ENCODE peak calls at places on chromosome 6, in eight cellular contexts. D is breast epithelium; H is A549; Z is heart right ventricle; E is body of pancreas; W is cardiac muscle cell; K is CD8-positive, alpha-beta memory T cell; A is pancreas. U is an unnamed sample.

GRCh38 chr6:17724341-17724740 is 17.6 kb upstream of the NUP153 start:
- DNase-seq in E (no peak), H (no peak), A (no peak), D (no peak), Z (no peak), W (no peak), K (no peak), U (no peak)

GRCh38 chr6:125781307-125781868 is 9.4 kb upstream of the NCOA7 start:
- DNase-seq in W (no peak), E (peak; percentile 51), A (no peak), K (peak; percentile 35), Z (no peak), D (no peak), H (peak; percentile 34), U (no peak)

GRCh38 chr6:89799756-89800155 is 19.8 kb downstream of the MDN1 start:
- DNase-seq in D (no peak), W (no peak), E (no peak), K (no peak), A (no peak), Z (no peak), H (no peak), U (no peak)

GRCh38 chr6:134029495-134030455 is 22.6 kb downstream of the SLC2A12 start:
- DNase-seq in D (no peak), W (no peak), K (no peak), H (peak; percentile 78), Z (no peak), E (no peak), A (no peak), U (no peak)

GRCh38 chr6:103000686-103001085 is 1607.2 kb downstream of the GRIK2 start:
- DNase-seq in E (no peak), Z (no peak), A (no peak), H (no peak), W (no peak), K (no peak), D (no peak), U (no peak)

GRCh38 chr6:423799-424345 is 32.3 kb downstream of the IRF4 start:
- DNase-seq in K (no peak), H (no peak), D (no peak), E (no peak), W (no peak), Z (no peak), A (no peak), U (no peak)

GRCh38 chr6:30533460-30534294 is 22.6 kb downstream of the GNL1 start:
- DNase-seq in Z (no peak), A (no peak), W (no peak), H (no peak), D (no peak), K (no peak), E (no peak), U (no peak)

GRCh38 chr6:158067436-158068015 is 85.9 kb downstream of the SYNJ2 start:
- DNase-seq in H (no peak), W (no peak), D (no peak), A (no peak), Z (no peak), K (no peak), E (no peak), U (no peak)

GRCh38 chr6:165726915-165727314 is 63.9 kb upstream of the PDE10A start:
- DNase-seq in D (no peak), E (no peak), H (no peak), Z (peak; percentile 20), K (no peak), A (no peak), W (no peak), U (no peak)

GRCh38 chr6:7156666-7157278 is 49.0 kb downstream of the RREB1 start:
- DNase-seq in H (no peak), A (no peak), E (no peak), Z (no peak), W (no peak), D (no peak), K (no peak), U (no peak)

GRCh38 chr6:86511962-86512361 is 425.4 kb upstream of the HTR1E start:
- DNase-seq in H (no peak), E (no peak), W (no peak), K (no peak), A (no peak), Z (no peak), D (no peak), U (no peak)

GRCh38 chr6:120872262-120872578 is 462.1 kb downstream of the TBC1D32 start:
- DNase-seq in K (no peak), E (no peak), D (no peak), W (no peak), Z (no peak), A (no peak), H (no peak), U (no peak)

DNA sequence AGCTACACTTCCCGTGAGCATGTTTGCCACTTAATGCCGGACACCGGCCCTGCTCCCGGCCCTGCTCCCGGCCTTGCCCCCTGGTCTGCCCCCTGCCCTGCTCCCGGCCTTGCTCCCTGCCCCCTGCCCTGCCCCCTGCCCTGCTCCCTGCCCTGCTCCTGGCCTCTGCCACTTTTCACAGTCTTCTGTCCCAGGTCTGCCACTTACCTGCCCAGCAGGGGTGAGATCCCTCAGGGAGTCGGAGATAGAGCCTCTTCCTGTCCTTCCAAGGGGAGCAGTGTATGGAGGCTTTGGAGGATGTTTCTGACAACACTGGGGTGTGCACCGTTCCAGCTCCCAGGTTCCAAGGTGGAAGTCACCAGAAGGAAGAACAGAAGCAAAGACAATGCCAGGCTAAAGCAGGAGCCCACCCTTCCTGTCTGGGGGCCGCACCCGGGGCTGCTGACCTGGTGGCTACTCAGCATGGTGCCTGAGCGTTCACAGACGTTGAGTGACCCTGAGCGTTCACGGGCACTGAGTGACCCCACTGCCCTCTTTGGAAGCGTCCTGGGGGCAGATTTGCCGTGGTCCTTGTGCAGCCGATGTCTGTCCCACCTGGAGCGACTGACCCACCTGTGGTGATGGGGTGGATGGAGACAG is 199.8 kb downstream of the DLL1 start:
- DNase-seq in H (no peak), K (no peak), Z (peak; percentile 3), A (no peak), D (no peak), E (no peak), W (no peak), U (no peak)
- H3K4me1 ChIP-seq in H (no peaks in the 10 kb centered on the region), K (peaks cover 23% of the 10 kb centered on the region), Z (peaks cover 16% of the 10 kb centered on the region), A (no peaks in the 10 kb centered on the region), D (no peaks in the 10 kb centered on the region), E (no peaks in the 10 kb centered on the region), W (peaks cover 10% of the 10 kb centered on the region), U (no peaks in the 10 kb centered on the region)

DNA sequence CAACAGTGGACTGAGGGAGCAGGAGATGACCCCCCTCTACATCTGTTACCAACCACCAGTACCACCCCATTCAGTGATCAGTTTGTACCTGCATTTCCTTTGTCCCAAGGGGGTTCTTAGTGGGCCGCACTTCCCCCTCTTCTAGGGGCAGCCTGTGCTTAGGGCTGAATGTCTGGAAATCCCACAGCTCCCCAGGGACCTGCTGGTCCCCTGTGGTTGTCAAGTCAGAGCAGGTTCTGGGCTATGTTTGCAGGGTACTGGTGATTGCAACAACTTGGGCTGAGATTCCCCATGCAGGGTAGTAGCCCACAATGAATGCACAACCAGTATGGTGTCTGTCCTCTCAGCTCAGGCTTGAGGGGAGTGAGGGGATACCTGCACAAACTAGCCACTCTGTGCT is 39.7 kb upstream of the COL10A1 start:
- DNase-seq in H (no peak), K (no peak), W (no peak), D (no peak), A (no peak), Z (no peak), E (no peak), U (no peak)
- H3K4me3 ChIP-seq in H (no peak overlapping the region), K (no peak overlapping the region), W (no peak overlapping the region), D (no peak overlapping the region), A (no peak overlapping the region), Z (no peak overlapping the region), E (no peak overlapping the region), U (no peak overlapping the region)

DNA sequence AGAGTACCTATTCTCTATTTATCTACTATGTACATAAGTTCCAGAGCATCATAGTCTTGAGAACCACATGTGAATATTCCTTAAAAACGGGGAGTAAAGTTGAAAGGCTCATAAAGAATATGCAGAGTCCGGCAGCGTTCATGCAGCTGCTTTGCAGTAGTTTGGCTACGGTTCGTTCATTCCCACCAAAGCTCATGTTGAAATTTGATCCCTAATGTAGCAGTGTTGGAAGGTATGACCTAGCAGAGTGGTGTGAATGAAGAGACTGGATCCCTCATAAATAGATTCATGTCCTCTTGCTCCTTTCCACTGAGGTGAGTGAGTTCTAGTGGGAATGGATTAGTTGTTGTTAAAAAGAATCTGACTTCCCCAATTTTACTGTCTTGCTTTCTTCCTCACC is 159.2 kb upstream of the OPRM1 start:
- DNase-seq in H (no peak), Z (no peak), E (no peak), A (no peak), D (no peak), W (no peak), K (no peak), U (no peak)
- H3K4me1 ChIP-seq in H (no peaks in the 10 kb centered on the region), Z (no peaks in the 10 kb centered on the region), E (no peaks in the 10 kb centered on the region), A (no peaks in the 10 kb centered on the region), D (no peaks in the 10 kb centered on the region), W (no peaks in the 10 kb centered on the region), K (no peaks in the 10 kb centered on the region), U (no peaks in the 10 kb centered on the region)

GRCh38 chr6:64186562-64186961 is 551.0 kb downstream of the PHF3 start:
- DNase-seq in K (no peak), A (no peak), Z (no peak), D (no peak), W (no peak), E (no peak), H (no peak), U (no peak)
- H3K4me3 ChIP-seq in K (no peak overlapping the region), A (no peak overlapping the region), Z (no peak overlapping the region), D (no peak overlapping the region), W (no peak overlapping the region), E (no peak overlapping the region), H (no peak overlapping the region), U (no peak overlapping the region)

U was measured in esophagus squamous epithelium.